ENCODE peak calls at places on chromosomes 13 and 19, in five cellular contexts. W is osteocyte, H is sciatic nerve, I is anterior cingulate cortex, C is AG10803. E is an unnamed sample.

GRCh38 chr19:3188627-3189596 is 3.2 kb downstream of the NCLN start:
- DNase-seq in W (no peak), H (no peak), I (no peak), C (no peak), E (no peak)

GRCh38 chr13:111506131-111506530 is 185.7 kb downstream of the TEX29 start:
- DNase-seq in W (no peak), H (peak), I (no peak), C (no peak), E (peak)

GRCh38 chr13:32080328-32080744 is 48.8 kb downstream of the FRY start:
- DNase-seq in W (no peak), H (no peak), I (no peak), C (no peak), E (no peak)

GRCh38 chr19:39131255-39131755 is 5.7 kb downstream of the PAK4 start:
- DNase-seq in W (no peak), H (no peak), I (no peak), C (no peak), E (no peak)

GRCh38 chr19:47003611-47003935 is 16.1 kb upstream of the NPAS1 start:
- DNase-seq in W (no peak), H (no peak), I (no peak), C (no peak), E (no peak)

GRCh38 chr19:28521614-28522544 is 691.1 kb downstream of the UQCRFS1 start:
- DNase-seq in W (peak), H (no peak), I (no peak), C (no peak), E (no peak)

GRCh38 chr13:114122591-114123211 is 9.7 kb downstream of the RASA3 start:
- DNase-seq in W (no peak), H (no peak), I (no peak), C (no peak), E (no peak)

GRCh38 chr13:30576528-30576927 is 41.2 kb upstream of the USPL1 start:
- DNase-seq in W (no peak), H (no peak), I (no peak), C (no peak), E (no peak)

GRCh38 chr13:96284971-96285370 is 195.1 kb downstream of the HS6ST3 start:
- DNase-seq in W (no peak), H (no peak), I (no peak), C (no peak), E (no peak)

GRCh38 chr19:42270346-42271044 is 1.4 kb downstream of the CIC start:
- DNase-seq in W (no peak), H (peak), I (peak), C (peak), E (no peak)

GRCh38 chr13:32902898-32903297 is 113.3 kb upstream of the KL start:
- DNase-seq in W (no peak), H (peak), I (peak), C (peak), E (no peak)

GRCh38 chr19:12749938-12750521 is 1.6 kb upstream of the BEST2 start:
- DNase-seq in W (no peak), H (no peak), I (no peak), C (no peak), E (no peak)

GRCh38 chr13:37446503-37446902 is 152.1 kb downstream of the POSTN start:
- DNase-seq in W (no peak), H (no peak), I (no peak), C (peak), E (no peak)

GRCh38 chr13:111159362-111160320 is 44.5 kb downstream of the ARHGEF7 start:
- DNase-seq in W (no peak), H (no peak), I (no peak), C (no peak), E (no peak)

GRCh38 chr19:42153606-42154405 is 21.6 kb upstream of the POU2F2 start:
- DNase-seq in W (no peak), H (no peak), I (no peak), C (no peak), E (no peak)

GRCh38 chr13:76809369-76809768 is 76.8 kb downstream of the KCTD12 start:
- DNase-seq in W (no peak), H (no peak), I (no peak), C (no peak), E (no peak)

GRCh38 chr13:110887955-110888333 is 26.9 kb downstream of the ANKRD10 start:
- DNase-seq in W (no peak), H (no peak), I (peak), C (no peak), E (no peak)

GRCh38 chr13:22091222-22091970 is 420.5 kb downstream of the FGF9 start:
- DNase-seq in W (no peak), H (no peak), I (no peak), C (peak), E (no peak)

GRCh38 chr19:4057913-4058695 is 8.6 kb downstream of the ZBTB7A start:
- DNase-seq in W (no peak), H (peak), I (no peak), C (peak), E (peak)

GRCh38 chr19:33214621-33215020 is 11.0 kb downstream of the SLC7A10 start:
- DNase-seq in W (no peak), H (no peak), I (no peak), C (peak), E (no peak)

GRCh38 chr13:111436446-111436845 is 116.0 kb downstream of the TEX29 start:
- DNase-seq in W (no peak), H (no peak), I (no peak), C (no peak), E (no peak)

GRCh38 chr19:17048885-17049453 is 22.4 kb upstream of the CPAMD8 start:
- DNase-seq in W (no peak), H (no peak), I (no peak), C (no peak), E (no peak)

GRCh38 chr13:88602786-88603777 is 931.9 kb downstream of the SLITRK5 start:
- DNase-seq in W (no peak), H (no peak), I (no peak), C (no peak), E (no peak)

GRCh38 chr13:50645092-50645491 is 198.4 kb downstream of the DLEU7 start:
- DNase-seq in W (no peak), H (no peak), I (no peak), C (peak), E (no peak)

GRCh38 chr13:98889419-98890079 is 88.3 kb downstream of the DOCK9 start:
- DNase-seq in W (no peak), H (no peak), I (no peak), C (no peak), E (no peak)

GRCh38 chr19:47707135-47707925 is 5.9 kb upstream of the EHD2 start:
- DNase-seq in W (no peak), H (peak), I (peak), C (peak), E (no peak)

GRCh38 chr19:1856698-1857603 is 6.4 kb downstream of the KLF16 start:
- DNase-seq in W (no peak), H (peak), I (peak), C (peak), E (peak)

GRCh38 chr19:18225702-18226468 is at the start of gene PDE4C:
- DNase-seq in W (no peak), H (no peak), I (no peak), C (no peak), E (no peak)

GRCh38 chr19:33240181-33240771 is 14.6 kb upstream of the SLC7A10 start:
- DNase-seq in W (no peak), H (no peak), I (no peak), C (no peak), E (no peak)

GRCh38 chr19:48190288-48191284 is 20.1 kb downstream of the ZSWIM9 start:
- DNase-seq in W (no peak), H (peak), I (peak), C (no peak), E (peak)

GRCh38 chr19:41776700-41777099 is 19.7 kb upstream of the CEACAM3 start:
- DNase-seq in W (no peak), H (no peak), I (no peak), C (no peak), E (no peak)

GRCh38 chr13:42396901-42397670 is 125.1 kb downstream of the AKAP11 start:
- DNase-seq in W (no peak), H (no peak), I (no peak), C (no peak), E (no peak)

GRCh38 chr19:31111741-31112140 is 237.5 kb downstream of the TSHZ3 start:
- DNase-seq in W (no peak), H (no peak), I (no peak), C (no peak), E (no peak)

GRCh38 chr13:51681037-51681678 is 96.9 kb downstream of the WDFY2 start:
- DNase-seq in W (no peak), H (no peak), I (no peak), C (peak), E (no peak)

GRCh38 chr19:30649934-30650614 is 277.9 kb downstream of the ZNF536 start:
- DNase-seq in W (peak), H (peak), I (no peak), C (peak), E (no peak)

GRCh38 chr13:114087430-114087829 is 45.0 kb downstream of the RASA3 start:
- DNase-seq in W (no peak), H (no peak), I (no peak), C (no peak), E (peak)

GRCh38 chr19:49363265-49364082 is at the start of gene DKKL1:
- DNase-seq in W (peak), H (peak), I (peak), C (peak), E (peak)

E was measured in mesenteric fat pad.